ENCODE peak calls at places on chromosomes 2 and 18, in six cellular contexts. W is HCT116, D is HepG2, U is SK-N-SH, J is GM12878, P is K562. M is an unnamed sample.

GRCh38 chr2:29064746-29065478 is 9.4 kb downstream of the PCARE start:
- DNase-seq in D (no peak), U (peak; percentile 47), J (no peak), P (no peak), W (no peak), M (no peak)

GRCh38 chr2:23321767-23322166 is 63.2 kb upstream of the KLHL29 start:
- DNase-seq in U (no peak), W (no peak), J (no peak), D (no peak), P (no peak), M (no peak)

GRCh38 chr2:190396264-190396663 is 11.9 kb upstream of the MFSD6 start:
- DNase-seq in W (no peak), P (no peak), U (no peak), J (no peak), D (no peak), M (no peak)

GRCh38 chr2:109455731-109456691 is 157.8 kb downstream of the SEPTIN10 start:
- DNase-seq in U (no peak), P (no peak), D (no peak), W (no peak), J (no peak), M (no peak)

GRCh38 chr2:120856421-120856862 is 120.8 kb downstream of the GLI2 start:
- DNase-seq in J (no peak), U (peak; percentile 58), D (no peak), P (peak; percentile 24), W (no peak), M (no peak)

GRCh38 chr2:99448556-99448955 is 41.3 kb downstream of the REV1 start:
- DNase-seq in D (no peak), W (no peak), J (no peak), P (no peak), U (no peak), M (no peak)

GRCh38 chr2:85867121-85867520 is 21.7 kb downstream of the ST3GAL5 start:
- DNase-seq in D (no peak), W (no peak), J (no peak), U (no peak), P (no peak), M (no peak)

GRCh38 chr2:26685943-26686839 is 6.3 kb upstream of the KCNK3 start:
- DNase-seq in D (no peak), W (no peak), P (no peak), U (no peak), J (no peak), M (peak; percentile 39)

GRCh38 chr2:145715601-145716000 is 1195.7 kb upstream of the ZEB2 start:
- DNase-seq in U (no peak), D (no peak), W (no peak), J (no peak), P (peak; percentile 30), M (no peak)

GRCh38 chr2:164913640-164914346 is 41.5 kb downstream of the SLC38A11 start:
- DNase-seq in W (no peak), U (no peak), P (no peak), J (no peak), D (peak; percentile 91), M (peak; percentile 15)

GRCh38 chr2:71498261-71498701 is 44.9 kb downstream of the DYSF start:
- DNase-seq in J (no peak), P (no peak), W (peak; percentile 64), U (no peak), D (peak; percentile 37), M (peak; percentile 5)

GRCh38 chr2:183153967-183154366 is 29.7 kb downstream of the NUP35 start:
- DNase-seq in W (no peak), D (no peak), U (no peak), J (no peak), P (no peak), M (no peak)

GRCh38 chr2:100070078-100070477 is 72.3 kb downstream of the AFF3 start:
- DNase-seq in U (no peak), W (no peak), D (peak; percentile 13), J (no peak), P (no peak), M (no peak)

GRCh38 chr2:127515383-127515915 is 10.8 kb downstream of the IWS1 start:
- DNase-seq in W (no peak), P (no peak), D (no peak), J (no peak), U (no peak), M (no peak)

GRCh38 chr18:328928-329327 is 61.1 kb upstream of the THOC1 start:
- DNase-seq in U (no peak), P (no peak), D (no peak), W (no peak), J (no peak), M (no peak)

GRCh38 chr18:62881509-62882016 is 166.2 kb downstream of the PHLPP1 start:
- DNase-seq in D (no peak), P (no peak), U (no peak), J (no peak), W (peak; percentile 79), M (no peak)

GRCh38 chr2:119579457-119580295 is 35.4 kb downstream of the CFAP221 start:
- DNase-seq in W (no peak), D (peak; percentile 28), P (no peak), U (no peak), J (no peak), M (peak; percentile 1)

GRCh38 chr2:110095994-110096633 is 19.5 kb downstream of the MALL start:
- DNase-seq in J (no peak), P (no peak), W (no peak), D (no peak), U (no peak), M (no peak)

GRCh38 chr2:108444941-108445840 is 3.8 kb upstream of the GCC2 start:
- DNase-seq in P (peak; percentile 28), U (peak; percentile 3), J (no peak), D (no peak), W (no peak), M (no peak)

GRCh38 chr2:105919191-105919811 is 174.6 kb downstream of the NCK2 start:
- DNase-seq in D (peak; percentile 99), P (no peak), J (no peak), U (no peak), W (peak; percentile 92), M (no peak)

GRCh38 chr18:71450258-71450657 is 1093.9 kb downstream of the CBLN2 start:
- DNase-seq in P (no peak), W (no peak), J (no peak), U (no peak), D (no peak), M (no peak)
- TF ChIP-seq JUND in P (no peak), W (no peak), J (no peak), U (no peak), D (no peak), M (no peak)

GRCh38 chr2:181126311-181126710 is 145.9 kb downstream of the UBE2E3 start:
- DNase-seq in U (no peak), W (no peak), D (no peak), J (no peak), P (no peak), M (no peak)

GRCh38 chr2:181125364-181125763 is 145.0 kb downstream of the UBE2E3 start:
- DNase-seq in W (no peak), D (no peak), J (no peak), U (no peak), P (no peak), M (no peak)

GRCh38 chr2:181129654-181130053 is 149.2 kb downstream of the UBE2E3 start:
- DNase-seq in P (no peak), J (no peak), W (no peak), U (no peak), D (no peak), M (no peak)

GRCh38 chr2:181130686-181131085 is 150.3 kb downstream of the UBE2E3 start:
- DNase-seq in D (no peak), W (no peak), U (no peak), P (no peak), J (no peak), M (no peak)

GRCh38 chr2:181128199-181128598 is 147.8 kb downstream of the UBE2E3 start:
- DNase-seq in P (no peak), W (no peak), D (no peak), J (no peak), U (no peak), M (no peak)
- TF ChIP-seq JUND in P (no peak), W (no peak), D (no peak), J (peak; percentile 63), U (no peak), M (no peak)

GRCh38 chr2:2836343-2837070 is 505.4 kb upstream of the MYT1L start:
- DNase-seq in U (no peak), J (no peak), P (no peak), W (no peak), D (no peak), M (no peak)

GRCh38 chr2:2837768-2838547 is 506.9 kb upstream of the MYT1L start:
- DNase-seq in P (no peak), J (no peak), W (no peak), D (no peak), U (peak; percentile 15), M (no peak)

GRCh38 chr2:2840101-2840531 is 509.0 kb upstream of the MYT1L start:
- DNase-seq in D (no peak), U (no peak), J (no peak), W (no peak), P (no peak), M (no peak)

GRCh38 chr2:2839393-2840096 is 508.5 kb upstream of the MYT1L start:
- DNase-seq in W (no peak), U (peak; percentile 13), J (no peak), P (no peak), D (no peak), M (no peak)

GRCh38 chr2:2838548-2838845 is 507.4 kb upstream of the MYT1L start:
- DNase-seq in P (no peak), U (no peak), J (no peak), D (no peak), W (no peak), M (no peak)
- TF ChIP-seq JUND in P (no peak), U (no peak), J (no peak), D (no peak), W (no peak), M (no peak)

DNA sequence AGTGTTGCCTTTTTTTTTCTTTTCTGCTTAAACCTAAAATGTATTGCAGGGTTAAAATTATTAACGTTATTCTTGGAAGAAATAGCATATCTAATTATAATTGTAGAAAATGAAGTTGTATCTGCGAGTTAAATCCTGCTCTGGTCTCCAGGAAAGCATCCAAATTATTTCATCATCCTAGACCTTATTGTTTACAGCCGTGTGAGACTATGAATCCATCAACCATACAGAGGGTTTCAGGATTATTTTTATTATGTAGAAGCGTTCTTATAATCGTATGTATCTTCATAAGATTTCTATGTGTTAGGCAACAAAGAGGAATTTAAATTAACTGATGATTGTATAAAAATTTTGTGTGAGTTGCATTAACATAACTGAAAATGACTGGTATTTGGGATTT is 14.5 kb upstream of the DSC3 start:
- DNase-seq in U (no peak), D (no peak), P (no peak), W (no peak), J (no peak), M (no peak)
- TF ChIP-seq JUND in U (no peak), D (no peak), P (no peak), W (no peak), J (no peak), M (no peak)

GRCh38 chr2:234747032-234747431 is 204.8 kb upstream of the SH3BP4 start:
- DNase-seq in D (no peak), U (no peak), J (no peak), P (no peak), W (no peak), M (no peak)
- TF ChIP-seq JUND in D (no peak), U (no peak), J (no peak), P (no peak), W (no peak), M (no peak)

DNA sequence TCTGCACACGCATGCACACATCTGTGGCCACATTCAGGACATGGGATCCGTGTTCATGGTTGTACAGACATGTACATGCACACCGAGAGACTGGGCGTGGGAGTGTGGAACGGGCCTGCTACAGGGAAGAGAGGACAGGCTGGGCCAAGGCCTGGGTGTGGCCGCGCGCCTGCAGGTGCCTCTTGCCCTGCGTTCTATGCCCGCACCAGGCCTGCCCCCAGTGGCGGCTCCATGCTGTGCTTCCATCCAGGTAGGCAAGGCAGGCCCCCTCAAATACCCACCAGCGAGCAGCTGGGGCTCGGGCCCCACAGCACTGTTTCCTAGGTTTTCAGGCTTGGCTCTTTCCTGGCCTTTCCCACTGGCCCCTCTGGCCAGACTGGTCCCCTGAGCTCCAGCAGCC is 15.5 kb upstream of the PTMA start:
- DNase-seq in P (no peak), U (no peak), J (no peak), D (no peak), W (no peak), M (no peak)
- TF ChIP-seq JUND in P (no peak), U (no peak), J (no peak), D (no peak), W (no peak), M (no peak)

M was measured in T47D.